ENCODE peak calls at places on chromosomes 12 and 14, in four cellular contexts. D, W, X and V are unnamed samples.

GRCh38 chr12:124605150-124605549 is 37.7 kb upstream of the NCOR2 start:
- DNase-seq in D (no peak), W (no peak), X (peak), V (no peak)

GRCh38 chr12:57479376-57480115 is at the start of gene ARHGAP9:
- DNase-seq in D (no peak), W (peak), X (no peak), V (no peak)

GRCh38 chr12:49810159-49810459 is 18.1 kb downstream of the NCKAP5L start:
- DNase-seq in D (no peak), W (no peak), X (no peak), V (no peak)

GRCh38 chr14:100416921-100417451 is 93.8 kb downstream of the SLC25A47 start:
- DNase-seq in D (no peak), W (no peak), X (no peak), V (no peak)

GRCh38 chr12:14901228-14901562 is 15.5 kb upstream of the MGP start:
- DNase-seq in D (no peak), W (no peak), X (no peak), V (no peak)

GRCh38 chr14:49892301-49892635 is 614 bp upstream of the ARF6 start:
- DNase-seq in D (peak), W (peak), X (no peak), V (peak)

GRCh38 chr14:32593290-32593942 is 264.3 kb downstream of the AKAP6 start:
- DNase-seq in D (no peak), W (no peak), X (no peak), V (no peak)

GRCh38 chr12:64744422-64745258 is 14.6 kb downstream of the GNS start:
- DNase-seq in D (no peak), W (no peak), X (no peak), V (no peak)

GRCh38 chr12:62438098-62438692 is 28.4 kb upstream of the MON2 start:
- DNase-seq in D (peak), W (peak), X (peak), V (peak)

GRCh38 chr12:62082448-62082847 is 177.8 kb upstream of the USP15 start:
- DNase-seq in D (no peak), W (no peak), X (no peak), V (no peak)

GRCh38 chr12:75684678-75685620 is 173.5 kb upstream of the KRR1 start:
- DNase-seq in D (no peak), W (no peak), X (no peak), V (no peak)

GRCh38 chr14:64649383-64649998 is 54.7 kb upstream of the PLEKHG3 start:
- DNase-seq in D (no peak), W (no peak), X (no peak), V (no peak)

GRCh38 chr12:71303199-71303598 is 136.4 kb upstream of the LGR5 start:
- DNase-seq in D (no peak), W (no peak), X (no peak), V (no peak)

GRCh38 chr14:90428676-90429075 is 31.8 kb downstream of the CALM1 start:
- DNase-seq in D (no peak), W (no peak), X (no peak), V (no peak)

GRCh38 chr14:100448376-100448775 is 125.2 kb downstream of the SLC25A47 start:
- DNase-seq in D (no peak), W (no peak), X (no peak), V (no peak)

GRCh38 chr14:22383515-22384166 is 205.4 kb downstream of the DAD1 start:
- DNase-seq in D (no peak), W (peak), X (no peak), V (no peak)

GRCh38 chr12:90974286-90974685 is 19.3 kb upstream of the CCER1 start:
- DNase-seq in D (no peak), W (no peak), X (no peak), V (no peak)

GRCh38 chr12:6323340-6323994 is 13.0 kb downstream of the PLEKHG6 start:
- DNase-seq in D (peak), W (peak), X (peak), V (no peak)

GRCh38 chr12:56189918-56190694 is 823 bp upstream of the SMARCC2 start:
- DNase-seq in D (peak), W (peak), X (peak), V (peak)

GRCh38 chr14:89481167-89481566 is 64.1 kb upstream of the FOXN3 start:
- DNase-seq in D (no peak), W (no peak), X (no peak), V (no peak)

GRCh38 chr12:68932123-68932700 is 759 bp downstream of the CPM start:
- DNase-seq in D (no peak), W (peak), X (no peak), V (no peak)

GRCh38 chr12:108232565-108232964 is 103.5 kb downstream of the WSCD2 start:
- DNase-seq in D (no peak), W (no peak), X (peak), V (no peak)

GRCh38 chr12:52308807-52309425 is 12.3 kb downstream of the KRT83 start:
- DNase-seq in D (no peak), W (no peak), X (no peak), V (no peak)

GRCh38 chr12:52310622-52311281 is 10.4 kb downstream of the KRT83 start:
- DNase-seq in D (no peak), W (no peak), X (no peak), V (no peak)

GRCh38 chr12:52305921-52306705 is 14.8 kb upstream of the KRT81 start:
- DNase-seq in D (no peak), W (no peak), X (no peak), V (no peak)

GRCh38 chr12:52311282-52311643 is 9.9 kb downstream of the KRT83 start:
- DNase-seq in D (no peak), W (no peak), X (no peak), V (no peak)

DNA sequence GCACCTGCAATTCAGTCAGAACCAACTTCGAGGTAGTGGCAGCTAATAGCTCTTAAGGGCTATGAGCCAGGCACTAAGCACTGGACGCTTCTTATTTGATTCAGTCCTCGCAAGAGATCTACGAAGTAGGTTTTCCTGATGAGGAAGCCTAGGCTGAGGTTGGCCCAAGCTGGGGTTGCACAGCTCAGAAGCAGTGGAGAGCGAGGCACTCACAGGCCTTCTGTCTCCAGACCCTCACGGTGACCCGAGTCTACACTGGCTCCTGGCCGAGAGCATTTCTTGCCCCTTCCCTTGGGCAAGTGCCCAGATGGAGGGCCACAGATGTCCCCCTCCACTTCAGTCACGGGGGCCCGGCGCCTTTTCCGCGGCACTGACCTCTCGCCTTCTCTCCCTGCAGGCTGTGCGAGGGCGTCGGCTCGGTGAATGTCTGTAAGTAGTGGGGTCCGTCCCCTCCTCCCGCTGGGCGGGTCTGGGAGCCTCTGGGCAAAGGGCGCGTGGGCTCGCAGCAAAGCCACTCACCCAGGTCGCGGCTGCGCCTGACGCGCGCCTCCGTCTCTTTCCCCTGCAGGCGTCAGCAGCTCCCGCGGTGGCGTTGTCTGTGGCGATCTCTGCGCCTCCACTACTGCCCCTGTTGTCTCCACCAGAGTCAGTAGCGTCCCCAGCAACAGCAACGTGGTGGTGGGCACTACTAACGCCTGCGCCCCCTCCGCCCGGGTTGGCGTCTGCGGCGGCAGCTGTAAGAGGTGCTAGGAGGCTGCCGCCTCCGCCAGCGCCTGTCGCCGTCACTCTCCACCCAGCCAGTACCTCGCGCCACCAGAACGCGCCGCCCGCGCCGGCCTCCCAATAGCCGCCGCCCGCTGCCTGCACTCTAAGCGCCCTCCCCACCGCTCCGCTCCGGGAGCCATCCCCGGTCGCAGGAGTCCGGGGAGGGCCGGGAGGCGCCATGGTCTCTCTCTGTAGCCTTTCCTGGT is 13.1 kb downstream of the KRT83 start:
- DNase-seq in D (no peak), W (no peak), X (peak), V (peak)
- TF ChIP-seq SPI1 in D (no peak), W (no peak), X (no peak), V (no peak)

GRCh38 chr12:40473979-40474378 is 218.3 kb upstream of the CNTN1 start:
- DNase-seq in D (no peak), W (no peak), X (no peak), V (no peak)

GRCh38 chr12:40474630-40475029 is 217.6 kb upstream of the CNTN1 start:
- DNase-seq in D (no peak), W (no peak), X (no peak), V (no peak)

GRCh38 chr12:40464121-40464520 is 228.1 kb upstream of the CNTN1 start:
- DNase-seq in D (no peak), W (no peak), X (no peak), V (no peak)

GRCh38 chr12:40469736-40470135 is 222.5 kb upstream of the CNTN1 start:
- DNase-seq in D (no peak), W (no peak), X (no peak), V (no peak)
- TF ChIP-seq SPI1 in D (no peak), W (no peak), X (no peak), V (no peak)

GRCh38 chr12:67638694-67639093 is 9.9 kb upstream of the DYRK2 start:
- DNase-seq in D (no peak), W (no peak), X (no peak), V (no peak)

GRCh38 chr12:67637718-67638117 is 10.8 kb upstream of the DYRK2 start:
- DNase-seq in D (no peak), W (no peak), X (no peak), V (no peak)

GRCh38 chr12:67645571-67645970 is 3.0 kb upstream of the DYRK2 start:
- DNase-seq in D (no peak), W (no peak), X (no peak), V (no peak)

GRCh38 chr12:67645126-67645525 is 3.4 kb upstream of the DYRK2 start:
- DNase-seq in D (no peak), W (no peak), X (no peak), V (no peak)

DNA sequence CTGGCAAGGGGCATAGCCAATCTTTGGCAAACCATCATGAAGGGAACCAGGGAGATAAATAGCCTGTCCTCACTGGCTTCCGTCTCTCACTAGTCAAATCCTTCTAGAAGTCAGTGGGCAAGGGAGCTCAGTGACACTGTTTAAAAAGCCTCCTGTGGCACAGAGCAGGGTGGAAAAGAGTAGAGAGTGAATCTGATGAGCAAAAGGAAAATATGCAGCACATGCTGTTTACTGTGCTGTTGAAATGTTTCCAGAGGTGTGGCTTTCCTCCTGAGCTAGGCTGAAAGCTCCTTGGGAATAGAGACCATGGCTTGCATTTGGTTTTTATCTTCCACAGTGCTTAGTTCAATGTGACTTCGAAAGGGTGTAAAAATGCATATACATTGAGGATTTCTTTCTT is 7.7 kb upstream of the DYRK2 start:
- DNase-seq in D (no peak), W (no peak), X (no peak), V (no peak)
- TF ChIP-seq SPI1 in D (no peak), W (no peak), X (no peak), V (no peak)

GRCh38 chr12:21478756-21479455 is 22.5 kb downstream of the RECQL start:
- DNase-seq in D (peak), W (no peak), X (no peak), V (no peak)
- TF ChIP-seq SPI1 in D (no peak), W (no peak), X (no peak), V (no peak)

GRCh38 chr14:78530078-78530477 is 359.9 kb downstream of the NRXN3 start:
- DNase-seq in D (no peak), W (no peak), X (peak), V (no peak)
- TF ChIP-seq SPI1 in D (no peak), W (no peak), X (no peak), V (no peak)

DNA sequence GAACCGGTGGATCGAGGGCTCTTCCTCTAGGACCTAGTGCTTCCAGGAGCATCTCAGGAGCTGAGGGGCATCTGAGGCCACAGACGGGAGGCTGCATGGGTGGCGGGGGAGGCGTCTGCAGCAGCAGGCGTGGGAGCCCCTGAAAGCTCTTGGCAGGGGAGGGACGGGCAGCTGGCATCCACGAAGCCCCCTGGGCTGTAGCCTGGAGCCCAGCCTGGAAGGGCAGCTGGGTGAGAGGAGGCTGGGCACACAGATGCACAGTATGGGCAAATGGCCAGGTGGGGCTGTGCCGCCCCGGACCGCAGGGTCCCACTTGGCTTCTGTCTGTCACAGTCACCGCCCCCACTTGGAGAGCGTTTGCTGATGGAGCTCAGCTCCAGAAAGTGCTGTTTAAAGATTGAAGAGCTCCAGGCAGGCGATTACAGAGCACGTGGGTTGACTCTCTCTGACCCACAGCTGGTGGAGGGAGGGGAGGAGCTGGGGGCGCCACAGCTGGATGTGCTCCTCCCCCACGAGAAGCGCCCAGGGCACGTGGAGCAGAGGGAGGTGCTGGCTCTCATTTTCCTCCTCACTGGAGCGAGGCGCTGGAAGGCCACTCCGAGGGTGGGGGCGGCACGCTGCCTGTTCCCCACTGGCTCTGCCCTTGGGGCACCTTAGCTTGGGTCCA is 155.0 kb upstream of the C14orf180 start:
- DNase-seq in D (no peak), W (no peak), X (no peak), V (no peak)
- TF ChIP-seq SPI1 in D (no peak), W (no peak), X (no peak), V (no peak)

DNA sequence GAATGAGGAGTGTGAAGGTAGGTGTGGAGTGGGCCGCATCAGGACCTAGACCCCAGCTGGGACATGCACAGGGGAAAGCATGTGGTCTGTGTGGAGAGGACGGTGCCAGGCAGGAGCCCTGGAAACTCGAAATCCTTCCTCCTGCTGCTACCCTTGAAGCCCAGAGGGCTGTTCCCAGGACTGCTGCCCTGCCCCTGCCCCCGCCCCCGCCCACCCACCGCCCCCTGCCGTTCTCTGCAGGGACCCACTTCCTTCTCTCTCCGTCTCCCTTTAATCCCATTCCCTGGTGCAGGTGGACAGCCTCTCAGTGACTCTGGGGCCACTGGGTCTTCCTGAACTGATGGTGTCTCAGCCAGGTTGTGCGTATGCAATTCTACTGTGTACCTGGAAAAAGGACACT is 8.0 kb downstream of the ITFG2 start:
- DNase-seq in D (no peak), W (no peak), X (no peak), V (no peak)
- TF ChIP-seq SPI1 in D (no peak), W (no peak), X (no peak), V (no peak)

DNA sequence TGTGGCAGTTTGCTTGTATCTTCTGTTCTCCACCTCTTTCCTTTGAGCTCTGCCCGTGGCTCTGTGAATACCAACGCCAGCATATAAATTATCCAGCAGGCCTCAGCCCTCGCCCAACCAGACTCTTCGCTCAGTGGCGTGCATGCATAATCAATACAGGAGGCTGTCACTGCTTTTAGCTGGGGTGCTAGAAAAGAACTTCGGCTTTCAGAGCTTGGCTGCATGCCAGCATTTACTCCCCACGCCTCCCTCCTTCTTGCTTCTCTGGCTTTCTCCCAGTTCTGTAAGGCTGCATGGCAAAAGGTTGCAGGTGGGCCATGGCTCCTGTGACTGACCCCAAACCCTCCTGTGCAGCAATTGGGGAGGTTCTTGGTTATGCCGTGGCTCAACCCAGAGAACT is 26.9 kb downstream of the NRXN3 start:
- DNase-seq in D (no peak), W (no peak), X (no peak), V (no peak)
- TF ChIP-seq SPI1 in D (no peak), W (no peak), X (no peak), V (no peak)